ENCODE peak calls at places on chromosomes 12 and 14, in five cellular contexts. One of them, this sample, is unnamed.

GRCh38 chr14:95398630-95399547 is 79.2 kb upstream of the CLMN start:
- DNase-seq in CD4-positive, alpha-beta T cell: no peak
- DNase-seq in NCI-H1092 treated with DMSO at 0.1 percent for 48 hours: no peak
- DNase-seq in hepatocyte: no peak
- DNase-seq in GM10248: no peak
- DNase-seq in this sample: no peak

GRCh38 chr12:91490667-91491309 is 308.2 kb upstream of the DCN start:
- DNase-seq in NCI-H1092 treated with DMSO at 0.1 percent for 48 hours: no peak
- DNase-seq in hepatocyte: no peak
- DNase-seq in GM10248: no peak
- DNase-seq in CD4-positive, alpha-beta T cell: no peak
- DNase-seq in this sample: no peak

GRCh38 chr14:41449057-41449456 is 157.6 kb upstream of the LRFN5 start:
- DNase-seq in GM10248: no peak
- DNase-seq in NCI-H1092 treated with DMSO at 0.1 percent for 48 hours: no peak
- DNase-seq in CD4-positive, alpha-beta T cell: no peak
- DNase-seq in hepatocyte: no peak
- DNase-seq in this sample: no peak

GRCh38 chr14:50064993-50065392 is 51.4 kb downstream of the VCPKMT start:
- DNase-seq in NCI-H1092 treated with DMSO at 0.1 percent for 48 hours: no peak
- DNase-seq in hepatocyte: no peak
- DNase-seq in CD4-positive, alpha-beta T cell: no peak
- DNase-seq in GM10248: peak; percentile 79
- DNase-seq in this sample: no peak

GRCh38 chr14:63713765-63714164 is 14.1 kb downstream of the SGPP1 start:
- DNase-seq in NCI-H1092 treated with DMSO at 0.1 percent for 48 hours: no peak
- DNase-seq in hepatocyte: no peak
- DNase-seq in CD4-positive, alpha-beta T cell: no peak
- DNase-seq in GM10248: no peak
- DNase-seq in this sample: no peak

GRCh38 chr12:3150820-3151590 is 73.8 kb downstream of the TSPAN9 start:
- DNase-seq in GM10248: no peak
- DNase-seq in NCI-H1092 treated with DMSO at 0.1 percent for 48 hours: peak; percentile 68
- DNase-seq in CD4-positive, alpha-beta T cell: no peak
- DNase-seq in hepatocyte: no peak
- DNase-seq in this sample: peak; percentile 90

GRCh38 chr14:76237349-76237990 is 85.7 kb downstream of the GPATCH2L start:
- DNase-seq in CD4-positive, alpha-beta T cell: no peak
- DNase-seq in NCI-H1092 treated with DMSO at 0.1 percent for 48 hours: no peak
- DNase-seq in GM10248: no peak
- DNase-seq in hepatocyte: no peak
- DNase-seq in this sample: no peak

GRCh38 chr14:50954811-50955372 is 10.6 kb upstream of the PYGL start:
- DNase-seq in CD4-positive, alpha-beta T cell: no peak
- DNase-seq in NCI-H1092 treated with DMSO at 0.1 percent for 48 hours: peak; percentile 34
- DNase-seq in GM10248: peak; percentile 44
- DNase-seq in hepatocyte: peak; percentile 51
- DNase-seq in this sample: no peak

GRCh38 chr14:27730204-27730603 is 1036.4 kb upstream of the FOXG1 start:
- DNase-seq in hepatocyte: no peak
- DNase-seq in CD4-positive, alpha-beta T cell: no peak
- DNase-seq in NCI-H1092 treated with DMSO at 0.1 percent for 48 hours: peak; percentile 8
- DNase-seq in GM10248: no peak
- DNase-seq in this sample: no peak

This sample was measured in SJCRH30.